ENCODE peak calls at places on chromosomes 13 and 19, in five cellular contexts. D is NCI-H748 treated with DMSO at 0.1 percent for 48 hours; G is activated T-helper 1 cell treated with anti-CD3 and anti-CD28 coated beads, Interleukin-12 subunit alpha, Interleukin-12 subunit beta, Interleukin-2, Interleukin-4 antibody, amounts not matched to agents 30 ng/mL and 10 ng/mL and 1 ng/mL, durations not matched to agents 14 hours and 24 hours and 36 hours; K is stimulated activated CD4-positive, alpha-beta T cell treated with anti-CD3 and anti-CD28 coated beads, Interleukin-2, amount 100 ng/mL, for 48 hours; P is neuronal stem cell. J is an unnamed sample.
A peak's percentile ranks its signal among the peaks of the same experiment; 100 is the strongest.

GRCh38 chr19:54355675-54356074 is 9.1 kb downstream of the LAIR1 start:
- DNase-seq in D (no peak), K (no peak), G (no peak), P (no peak), J (no peak)

GRCh38 chr19:27720155-27720554 is 1492.8 kb downstream of the UQCRFS1 start:
- DNase-seq in D (no peak), G (no peak), P (no peak), K (no peak), J (no peak)

GRCh38 chr19:54952591-54953344 is 5.4 kb upstream of the NLRP7 start:
- DNase-seq in D (no peak), P (peak; percentile 33), G (no peak), K (no peak), J (no peak)

GRCh38 chr13:33053397-33054066 is 37.3 kb downstream of the KL start:
- DNase-seq in K (no peak), P (no peak), G (no peak), D (no peak), J (no peak)

GRCh38 chr19:39568604-39569003 is 28.6 kb upstream of the EID2 start:
- DNase-seq in K (no peak), P (no peak), D (no peak), G (no peak), J (no peak)

GRCh38 chr19:14769201-14769600 is 9.2 kb downstream of the ADGRE2 start:
- DNase-seq in P (no peak), D (no peak), G (no peak), K (no peak), J (no peak)

GRCh38 chr13:25177012-25177411 is 4.9 kb upstream of the AMER2 start:
- DNase-seq in D (no peak), G (no peak), K (no peak), P (no peak), J (no peak)

GRCh38 chr13:44303681-44304432 is 69.8 kb upstream of the SERP2 start:
- DNase-seq in P (no peak), G (no peak), K (no peak), D (no peak), J (no peak)

GRCh38 chr13:46796515-46797467 is at the start of gene ESD:
- DNase-seq in K (peak; percentile 93), D (peak; percentile 84), G (peak; percentile 83), P (peak; percentile 73), J (peak; percentile 46)

GRCh38 chr13:112871742-112872141 is 97.3 kb upstream of the MCF2L start:
- DNase-seq in G (no peak), K (no peak), D (no peak), P (no peak), J (no peak)

GRCh38 chr13:91595677-91596076 is 197.3 kb downstream of the GPC5 start:
- DNase-seq in D (no peak), G (no peak), P (no peak), K (no peak), J (no peak)

GRCh38 chr13:96104516-96104915 is 14.6 kb downstream of the HS6ST3 start:
- DNase-seq in K (no peak), G (no peak), D (no peak), P (no peak), J (no peak)

J was measured in NT2/D1.